ENCODE peak calls at places on chromosomes 6 and 20, in seven cellular contexts. One of them, this sample, is unnamed.

GRCh38 chr6:130167655-130168054 is 55.1 kb downstream of the SAMD3 start:
- DNase-seq in anterior cingulate cortex: no peak
- DNase-seq in skeletal muscle cell: peak
- DNase-seq in activated T-cell treated with anti-CD3 and anti-CD28 coated beads for 24 hours: no peak
- DNase-seq in hypothalamus: no peak
- DNase-seq in central memory CD4-positive, alpha-beta T cell: no peak
- DNase-seq in NCI-H345: no peak
- DNase-seq in this sample: peak

GRCh38 chr20:53899351-53900167 is 170.8 kb downstream of the BCAS1 start:
- DNase-seq in activated T-cell treated with anti-CD3 and anti-CD28 coated beads for 24 hours: peak
- DNase-seq in NCI-H345: peak
- DNase-seq in hypothalamus: no peak
- DNase-seq in central memory CD4-positive, alpha-beta T cell: peak
- DNase-seq in anterior cingulate cortex: no peak
- DNase-seq in skeletal muscle cell: peak
- DNase-seq in this sample: peak

GRCh38 chr20:50695144-50695872 is 4.0 kb upstream of the RIPOR3 start:
- DNase-seq in anterior cingulate cortex: no peak
- DNase-seq in hypothalamus: no peak
- DNase-seq in activated T-cell treated with anti-CD3 and anti-CD28 coated beads for 24 hours: no peak
- DNase-seq in central memory CD4-positive, alpha-beta T cell: no peak
- DNase-seq in skeletal muscle cell: no peak
- DNase-seq in NCI-H345: no peak
- DNase-seq in this sample: no peak

GRCh38 chr6:43070028-43070632 is 6.0 kb upstream of the PTK7 start:
- DNase-seq in skeletal muscle cell: no peak
- DNase-seq in activated T-cell treated with anti-CD3 and anti-CD28 coated beads for 24 hours: no peak
- DNase-seq in hypothalamus: no peak
- DNase-seq in central memory CD4-positive, alpha-beta T cell: no peak
- DNase-seq in NCI-H345: peak
- DNase-seq in anterior cingulate cortex: no peak
- DNase-seq in this sample: peak

GRCh38 chr6:57262901-57263694 is 41.0 kb upstream of the RAB23 start:
- DNase-seq in skeletal muscle cell: peak
- DNase-seq in anterior cingulate cortex: no peak
- DNase-seq in activated T-cell treated with anti-CD3 and anti-CD28 coated beads for 24 hours: no peak
- DNase-seq in central memory CD4-positive, alpha-beta T cell: no peak
- DNase-seq in hypothalamus: no peak
- DNase-seq in NCI-H345: no peak
- DNase-seq in this sample: peak

GRCh38 chr6:138531387-138531786 is 32.1 kb upstream of the NHSL1 start:
- DNase-seq in activated T-cell treated with anti-CD3 and anti-CD28 coated beads for 24 hours: no peak
- DNase-seq in central memory CD4-positive, alpha-beta T cell: no peak
- DNase-seq in NCI-H345: no peak
- DNase-seq in anterior cingulate cortex: no peak
- DNase-seq in hypothalamus: no peak
- DNase-seq in skeletal muscle cell: no peak
- DNase-seq in this sample: no peak

GRCh38 chr20:37803476-37804307 is 99.2 kb upstream of the VSTM2L start:
- DNase-seq in NCI-H345: no peak
- DNase-seq in hypothalamus: no peak
- DNase-seq in activated T-cell treated with anti-CD3 and anti-CD28 coated beads for 24 hours: no peak
- DNase-seq in skeletal muscle cell: no peak
- DNase-seq in anterior cingulate cortex: no peak
- DNase-seq in central memory CD4-positive, alpha-beta T cell: no peak
- DNase-seq in this sample: no peak

GRCh38 chr6:132937466-132937906 is 123.1 kb downstream of the RPS12 start:
- DNase-seq in skeletal muscle cell: no peak
- DNase-seq in anterior cingulate cortex: no peak
- DNase-seq in central memory CD4-positive, alpha-beta T cell: no peak
- DNase-seq in NCI-H345: peak
- DNase-seq in hypothalamus: no peak
- DNase-seq in activated T-cell treated with anti-CD3 and anti-CD28 coated beads for 24 hours: no peak
- DNase-seq in this sample: peak

GRCh38 chr20:38579921-38580320 is 1.1 kb upstream of the ADIG start:
- DNase-seq in hypothalamus: no peak
- DNase-seq in central memory CD4-positive, alpha-beta T cell: no peak
- DNase-seq in anterior cingulate cortex: no peak
- DNase-seq in activated T-cell treated with anti-CD3 and anti-CD28 coated beads for 24 hours: no peak
- DNase-seq in NCI-H345: peak
- DNase-seq in skeletal muscle cell: no peak
- DNase-seq in this sample: no peak

GRCh38 chr6:79070206-79070825 is 7.7 kb downstream of the PHIP start:
- DNase-seq in hypothalamus: no peak
- DNase-seq in anterior cingulate cortex: no peak
- DNase-seq in NCI-H345: no peak
- DNase-seq in activated T-cell treated with anti-CD3 and anti-CD28 coated beads for 24 hours: no peak
- DNase-seq in skeletal muscle cell: no peak
- DNase-seq in central memory CD4-positive, alpha-beta T cell: no peak
- DNase-seq in this sample: no peak

This sample was measured in bronchial epithelial cell.